ENCODE peak calls at places on chromosomes 16 and 17, in seven cellular contexts. H is transverse colon; D is fibroblast of pulmonary artery; Z is nephron progenitor cell; R is stimulated activated naive CD8-positive, alpha-beta T cell treated with anti-CD3 and anti-CD28 coated beads, Interleukin-15, Interleukin-2, amounts not matched to agents 100 U/mL and 50 U/mL, for 24 hours; S is pons; V is NCI-H774. I is an unnamed sample.

GRCh38 chr17:61196302-61196704 is 203.3 kb upstream of the TBX2 start:
- DNase-seq in H (no peak), D (no peak), Z (no peak), R (no peak), S (no peak), V (no peak), I (no peak)

GRCh38 chr16:85512716-85513115 is 100.4 kb upstream of the GSE1 start:
- DNase-seq in H (no peak), D (no peak), Z (no peak), R (no peak), S (no peak), V (no peak), I (no peak)

GRCh38 chr17:49438439-49438861 is 23.8 kb upstream of the PHB1 start:
- DNase-seq in H (no peak), D (no peak), Z (peak), R (no peak), S (no peak), V (no peak), I (no peak)

GRCh38 chr17:77036841-77037381 is 103.9 kb upstream of the SEC14L1 start:
- DNase-seq in H (peak), D (peak), Z (no peak), R (no peak), S (no peak), V (peak), I (no peak)

GRCh38 chr17:19250421-19251141 is 13.4 kb downstream of the EPN2 start:
- DNase-seq in H (no peak), D (no peak), Z (no peak), R (no peak), S (peak), V (no peak), I (no peak)

GRCh38 chr17:2797226-2797625 is 988 bp downstream of the RAP1GAP2 start:
- DNase-seq in H (no peak), D (no peak), Z (no peak), R (no peak), S (no peak), V (no peak), I (no peak)

GRCh38 chr17:60390223-60390622 is 1.7 kb downstream of the USP32 start:
- DNase-seq in H (no peak), D (peak), Z (no peak), R (no peak), S (peak), V (no peak), I (peak)

GRCh38 chr16:3857189-3858013 is 23.1 kb downstream of the CREBBP start:
- DNase-seq in H (peak), D (peak), Z (no peak), R (no peak), S (peak), V (no peak), I (no peak)

I was measured in dermis blood vessel endothelial cell.